ENCODE peak calls at places on chromosome 16, in six cellular contexts. T is Peyer's patch, C is cardiac fibroblast, G is astrocyte of the spinal cord, E is dorsolateral prefrontal cortex, L is AG04450. I is an unnamed sample.

GRCh38 chr16:9159839-9160550 is 68.6 kb downstream of the HAPSTR1 start:
- DNase-seq in T (no peak), C (peak), G (peak), E (peak), L (peak), I (peak)

GRCh38 chr16:58393138-58393504 is 850 bp downstream of the GINS3 start:
- DNase-seq in T (no peak), C (peak), G (no peak), E (no peak), L (no peak), I (peak)

GRCh38 chr16:89355686-89356085 is 134.7 kb downstream of the ANKRD11 start:
- DNase-seq in T (no peak), C (no peak), G (no peak), E (no peak), L (no peak), I (no peak)

GRCh38 chr16:68401871-68402747 is 46.2 kb downstream of the SMPD3 start:
- DNase-seq in T (no peak), C (peak), G (peak), E (no peak), L (no peak), I (peak)

GRCh38 chr16:88809676-88810165 is 2.0 kb downstream of the APRT start:
- DNase-seq in T (no peak), C (no peak), G (no peak), E (no peak), L (no peak), I (no peak)

GRCh38 chr16:78809535-78809934 is 710.1 kb downstream of the WWOX start:
- DNase-seq in T (no peak), C (no peak), G (no peak), E (no peak), L (no peak), I (no peak)

GRCh38 chr16:9596788-9597187 is 505.3 kb downstream of the HAPSTR1 start:
- DNase-seq in T (no peak), C (no peak), G (no peak), E (no peak), L (no peak), I (no peak)

GRCh38 chr16:68377667-68378420 is 67.0 kb downstream of the PRMT7 start:
- DNase-seq in T (no peak), C (no peak), G (peak), E (peak), L (no peak), I (peak)

GRCh38 chr16:14181371-14182050 is 110.4 kb downstream of the MRTFB start:
- DNase-seq in T (no peak), C (peak), G (peak), E (no peak), L (peak), I (peak)

GRCh38 chr16:89860747-89861304 is 12.6 kb upstream of the TCF25 start:
- DNase-seq in T (peak), C (peak), G (peak), E (peak), L (no peak), I (peak)

GRCh38 chr16:21950782-21951521 is 2.2 kb upstream of the UQCRC2 start:
- DNase-seq in T (no peak), C (peak), G (peak), E (no peak), L (no peak), I (peak)

GRCh38 chr16:31215287-31216115 is 1.4 kb downstream of the PYDC1 start:
- DNase-seq in T (no peak), C (peak), G (peak), E (no peak), L (no peak), I (peak)

GRCh38 chr16:86630471-86630870 is 52.1 kb downstream of the FOXL1 start:
- DNase-seq in T (no peak), C (peak), G (no peak), E (no peak), L (no peak), I (no peak)

GRCh38 chr16:30786115-30786935 is 680 bp downstream of the ZNF629 start:
- DNase-seq in T (no peak), C (peak), G (peak), E (no peak), L (no peak), I (peak)

GRCh38 chr16:30076276-30076791 is 540 bp downstream of the PPP4C start:
- DNase-seq in T (no peak), C (no peak), G (no peak), E (no peak), L (no peak), I (no peak)

GRCh38 chr16:70712942-70713341 is 27.1 kb upstream of the MTSS2 start:
- DNase-seq in T (no peak), C (no peak), G (no peak), E (no peak), L (no peak), I (no peak)

GRCh38 chr16:85858984-85859817 is 39.8 kb upstream of the IRF8 start:
- DNase-seq in T (no peak), C (no peak), G (no peak), E (no peak), L (no peak), I (no peak)

GRCh38 chr16:704552-705380 is 835 bp downstream of the FBXL16 start:
- DNase-seq in T (no peak), C (no peak), G (no peak), E (no peak), L (no peak), I (no peak)

GRCh38 chr16:48421741-48422140 is 36.5 kb upstream of the SIAH1 start:
- DNase-seq in T (no peak), C (peak), G (no peak), E (no peak), L (no peak), I (peak)

GRCh38 chr16:66028505-66029216 is 337.8 kb upstream of the CDH5 start:
- DNase-seq in T (no peak), C (peak), G (peak), E (no peak), L (peak), I (peak)

GRCh38 chr16:89350701-89351380 is 133.3 kb downstream of the ZNF778 start:
- DNase-seq in T (no peak), C (no peak), G (no peak), E (no peak), L (no peak), I (no peak)

GRCh38 chr16:27303256-27304100 is 10.3 kb upstream of the IL4R start:
- DNase-seq in T (no peak), C (no peak), G (no peak), E (no peak), L (no peak), I (no peak)

GRCh38 chr16:381788-382717 is at the start of gene PGAP6:
- DNase-seq in T (peak), C (peak), G (no peak), E (no peak), L (no peak), I (no peak)

GRCh38 chr16:82070656-82071369 is 35.8 kb downstream of the HSD17B2 start:
- DNase-seq in T (no peak), C (peak), G (peak), E (no peak), L (peak), I (peak)

GRCh38 chr16:46573008-46573833 is 48.0 kb downstream of the SHCBP1 start:
- DNase-seq in T (no peak), C (peak), G (peak), E (no peak), L (no peak), I (peak)

GRCh38 chr16:80924372-80924978 is 82.2 kb downstream of the CMC2 start:
- DNase-seq in T (no peak), C (peak), G (peak), E (peak), L (no peak), I (peak)

GRCh38 chr16:30775381-30776099 is 11.5 kb downstream of the ZNF629 start:
- DNase-seq in T (peak), C (peak), G (peak), E (peak), L (no peak), I (peak)

GRCh38 chr16:49652441-49653175 is 203.3 kb downstream of the ZNF423 start:
- DNase-seq in T (no peak), C (peak), G (peak), E (no peak), L (no peak), I (peak)
- H3K4me3 ChIP-seq in T (no peak), C (no peak), G (no peak), E (no peak), L (no peak), I (peak)

GRCh38 chr16:51524555-51525373 is 373.7 kb upstream of the SALL1 start:
- DNase-seq in T (no peak), C (peak), G (peak), E (peak), L (no peak), I (peak)
- TF ChIP-seq CTCF in T (no peak), C (no peak), G (peak), E (peak), L (peak), I (peak)

GRCh38 chr16:3182608-3183444 is 5.2 kb upstream of the OR1F1 start:
- DNase-seq in T (peak), C (peak), G (peak), E (no peak), L (no peak), I (peak)
- H3K4me3 ChIP-seq in T (peak), C (peak), G (peak), E (no peak), L (peak), I (peak)

GRCh38 chr16:19481291-19481690 is 40.6 kb downstream of the GDE1 start:
- DNase-seq in T (no peak), C (peak), G (no peak), E (no peak), L (no peak), I (no peak)

GRCh38 chr16:19481769-19482168 is 40.1 kb downstream of the GDE1 start:
- DNase-seq in T (no peak), C (no peak), G (no peak), E (no peak), L (no peak), I (no peak)

GRCh38 chr16:19488213-19488640 is 33.7 kb downstream of the GDE1 start:
- DNase-seq in T (no peak), C (no peak), G (no peak), E (no peak), L (no peak), I (no peak)

GRCh38 chr16:19490619-19491018 is 31.3 kb downstream of the GDE1 start:
- DNase-seq in T (no peak), C (no peak), G (no peak), E (no peak), L (no peak), I (no peak)

GRCh38 chr16:19486744-19487325 is 35.1 kb downstream of the GDE1 start:
- DNase-seq in T (no peak), C (no peak), G (no peak), E (no peak), L (no peak), I (no peak)
- TF ChIP-seq CTCF in T (no peak), C (no peak), G (no peak), E (no peak), L (no peak), I (no peak)

GRCh38 chr16:5015887-5016286 is 17.8 kb downstream of the NAGPA start:
- DNase-seq in T (no peak), C (no peak), G (no peak), E (no peak), L (no peak), I (no peak)
- H3K4me3 ChIP-seq in T (no peak), C (no peak), G (no peak), E (no peak), L (no peak), I (no peak)

DNA sequence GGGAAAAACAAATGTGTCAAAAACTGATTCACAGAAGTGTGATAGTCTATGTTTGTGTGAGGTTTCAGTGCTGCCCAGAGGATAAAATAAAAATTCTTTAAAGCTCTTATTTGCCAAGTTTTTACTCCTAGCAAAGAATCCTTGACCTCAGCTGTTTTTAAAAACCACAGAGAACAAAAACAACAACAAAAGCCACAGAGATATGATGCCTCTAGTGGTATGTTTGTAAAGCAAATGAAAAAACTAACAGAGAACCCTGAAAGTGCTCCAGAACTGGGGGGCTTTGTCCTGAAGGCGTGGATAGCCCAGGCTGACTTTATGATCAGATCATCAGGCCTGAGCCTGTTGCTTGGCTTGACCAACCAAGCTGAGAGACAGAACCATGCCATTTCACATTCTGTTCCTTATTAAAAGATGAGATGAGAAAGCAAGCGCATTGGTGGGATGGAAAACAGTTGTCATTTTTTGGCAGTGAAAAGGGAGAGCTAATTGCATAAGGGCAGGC is 411.1 kb downstream of the CPPED1 start:
- DNase-seq in T (no peak), C (peak), G (peak), E (no peak), L (no peak), I (peak)
- TF ChIP-seq CTCF in T (no peak), C (peak), G (peak), E (peak), L (no peak), I (no peak)

GRCh38 chr16:4795828-4796572 is 831 bp downstream of the SMIM22 start:
- DNase-seq in T (no peak), C (no peak), G (no peak), E (no peak), L (no peak), I (no peak)
- H3K4me3 ChIP-seq in T (peak), C (no peak), G (no peak), E (no peak), L (no peak), I (no peak)

GRCh38 chr16:16062023-16062932 is 112.9 kb downstream of the ABCC1 start:
- DNase-seq in T (peak), C (no peak), G (no peak), E (no peak), L (no peak), I (no peak)
- TF ChIP-seq CTCF in T (no peak), C (no peak), G (no peak), E (no peak), L (no peak), I (peak)